ENCODE peak calls at places on chromosomes 5 and 9, in six cellular contexts. J is CD4-positive, CD25-positive, alpha-beta regulatory T cell; T is activated CD8-positive, alpha-beta T cell treated with anti-CD3 and anti-CD28 coated beads for 36 hours; U is EL; I is activated CD4-positive, alpha-beta memory T cell treated with anti-CD3 and anti-CD28 coated beads, Interleukin-2, amount 10 ng/mL, durations not matched to agents 7 days and 5 days; G is NAMALWA. Z is an unnamed sample.

GRCh38 chr5:109964136-109964535 is 274.4 kb downstream of the MAN2A1 start:
- DNase-seq in J (no peak), T (no peak), U (peak; percentile 13), I (no peak), G (no peak), Z (no peak)

GRCh38 chr5:57166250-57166649 is 7.6 kb upstream of the GPBP1 start:
- DNase-seq in J (no peak), T (no peak), U (peak; percentile 25), I (no peak), G (peak; percentile 13), Z (no peak)

GRCh38 chr9:70589571-70590263 is 175.3 kb upstream of the KLF9 start:
- DNase-seq in J (no peak), T (no peak), U (peak; percentile 77), I (no peak), G (no peak), Z (no peak)

GRCh38 chr9:1869843-1870242 is 145.3 kb upstream of the SMARCA2 start:
- DNase-seq in J (peak; percentile 51), T (peak; percentile 54), U (peak; percentile 16), I (no peak), G (peak; percentile 73), Z (no peak)

GRCh38 chr5:65919773-65920172 is 6.6 kb upstream of the ERBIN start:
- DNase-seq in J (no peak), T (no peak), U (no peak), I (no peak), G (no peak), Z (no peak)

GRCh38 chr5:108788142-108788541 is 40.4 kb downstream of the FER start:
- DNase-seq in J (no peak), T (no peak), U (no peak), I (no peak), G (no peak), Z (no peak)

GRCh38 chr9:69380811-69381210 is 55.8 kb downstream of the ENTREP1 start:
- DNase-seq in J (no peak), T (no peak), U (peak; percentile 48), I (no peak), G (no peak), Z (no peak)

GRCh38 chr5:138492552-138493045 is 27.3 kb downstream of the EGR1 start:
- DNase-seq in J (no peak), T (no peak), U (no peak), I (no peak), G (no peak), Z (no peak)

GRCh38 chr9:28287413-28287812 is 714.1 kb upstream of the C9orf72 start:
- DNase-seq in J (no peak), T (no peak), U (no peak), I (no peak), G (no peak), Z (no peak)

GRCh38 chr5:146836226-146836842 is 42.2 kb downstream of the PPP2R2B start:
- DNase-seq in J (no peak), T (no peak), U (no peak), I (no peak), G (no peak), Z (no peak)

GRCh38 chr9:68651280-68651893 is 53.7 kb upstream of the PIP5K1B start:
- DNase-seq in J (no peak), T (peak; percentile 3), U (no peak), I (no peak), G (no peak), Z (no peak)

GRCh38 chr5:83022334-83022733 is 54.9 kb downstream of the TMEM167A start:
- DNase-seq in J (no peak), T (no peak), U (no peak), I (no peak), G (no peak), Z (no peak)

GRCh38 chr9:123960366-123960765 is 30.4 kb upstream of the DENND1A start:
- DNase-seq in J (no peak), T (no peak), U (no peak), I (no peak), G (peak; percentile 19), Z (no peak)

GRCh38 chr5:1104327-1105006 is 7.4 kb downstream of the SLC12A7 start:
- DNase-seq in J (peak; percentile 90), T (peak; percentile 72), U (no peak), I (peak; percentile 64), G (no peak), Z (no peak)

GRCh38 chr9:74493512-74493911 is 3.6 kb upstream of the RORB start:
- DNase-seq in J (no peak), T (no peak), U (no peak), I (no peak), G (no peak), Z (no peak)

GRCh38 chr9:127856094-127856740 is 1.8 kb upstream of the ENG start:
- DNase-seq in J (no peak), T (no peak), U (no peak), I (no peak), G (no peak), Z (no peak)

GRCh38 chr9:138119202-138120027 is 241.8 kb downstream of the CACNA1B start:
- DNase-seq in J (no peak), T (no peak), U (no peak), I (no peak), G (no peak), Z (no peak)

GRCh38 chr5:107997338-107997979 is 326.7 kb upstream of the EFNA5 start:
- DNase-seq in J (no peak), T (no peak), U (peak; percentile 9), I (no peak), G (no peak), Z (no peak)

GRCh38 chr9:127231666-127232065 is 32.9 kb upstream of the GARNL3 start:
- DNase-seq in J (no peak), T (no peak), U (no peak), I (no peak), G (no peak), Z (no peak)

GRCh38 chr5:77946381-77947050 is 170.4 kb upstream of the TBCA start:
- DNase-seq in J (no peak), T (no peak), U (peak; percentile 57), I (no peak), G (no peak), Z (no peak)

GRCh38 chr5:150409638-150410523 is 2.8 kb downstream of the CD74 start:
- DNase-seq in J (peak; percentile 78), T (peak; percentile 55), U (peak; percentile 91), I (peak; percentile 73), G (peak; percentile 78), Z (peak; percentile 73)

GRCh38 chr9:86540999-86541398 is 186.8 kb upstream of the TUT7 start:
- DNase-seq in J (no peak), T (no peak), U (no peak), I (no peak), G (no peak), Z (no peak)

GRCh38 chr9:78443946-78444345 is 147.0 kb downstream of the PSAT1 start:
- DNase-seq in J (no peak), T (no peak), U (no peak), I (no peak), G (no peak), Z (no peak)

GRCh38 chr9:114085404-114085803 is 7.3 kb upstream of the AMBP start:
- DNase-seq in J (no peak), T (no peak), U (no peak), I (no peak), G (no peak), Z (no peak)

GRCh38 chr5:63125862-63126261 is 547.2 kb downstream of the LRRC70 start:
- DNase-seq in J (peak; percentile 2), T (peak; percentile 43), U (peak; percentile 40), I (no peak), G (peak; percentile 57), Z (no peak)

GRCh38 chr9:133368249-133368881 is 7.5 kb downstream of the SURF4 start:
- DNase-seq in J (peak; percentile 45), T (no peak), U (no peak), I (no peak), G (no peak), Z (no peak)

GRCh38 chr5:123283031-123283430 is 140.2 kb downstream of the CEP120 start:
- DNase-seq in J (no peak), T (no peak), U (no peak), I (no peak), G (no peak), Z (no peak)

GRCh38 chr5:11390369-11390768 is 513.9 kb downstream of the CTNND2 start:
- DNase-seq in J (no peak), T (no peak), U (peak; percentile 17), I (no peak), G (no peak), Z (no peak)

GRCh38 chr5:160197341-160198147 is 31.8 kb upstream of the FABP6 start:
- DNase-seq in J (no peak), T (no peak), U (no peak), I (no peak), G (no peak), Z (no peak)